ENCODE peak calls at places on chromosome 4, in ten cellular contexts. C is cardiac muscle cell, I is BE2C, B is natural killer cell, J is WTC11, T is HFF-Myc, Q is left ventricle myocardium inferior, N is fibroblast of mammary gland, G is tibial nerve, U is lung. R is an unnamed sample.

GRCh38 chr4:52788806-52789205 is 37.6 kb upstream of the ERVMER34-1 start:
- DNase-seq in C (no peak), I (no peak), B (no peak), J (no peak), T (no peak), Q (no peak), N (no peak), G (no peak), U (no peak), R (no peak)

GRCh38 chr4:1293981-1294380 is 4.3 kb downstream of the MAEA start:
- DNase-seq in C (no peak), I (no peak), B (no peak), J (no peak), T (no peak), Q (no peak), N (no peak), G (no peak), U (no peak), R (no peak)

GRCh38 chr4:54539500-54540029 is 118.2 kb upstream of the KIT start:
- DNase-seq in C (peak), I (peak), B (no peak), J (peak), T (no peak), Q (peak), N (peak), G (peak), U (peak), R (no peak)

GRCh38 chr4:149605601-149606378 is 209.9 kb downstream of the IQCM start:
- DNase-seq in C (no peak), I (no peak), B (no peak), J (peak), T (peak), Q (no peak), N (peak), G (no peak), U (no peak), R (no peak)

GRCh38 chr4:78584863-78585576 is 33.5 kb downstream of the ANXA3 start:
- DNase-seq in C (no peak), I (no peak), B (no peak), J (no peak), T (no peak), Q (no peak), N (peak), G (no peak), U (no peak), R (no peak)

GRCh38 chr4:74504212-74504611 is 59.3 kb downstream of the AREG start:
- DNase-seq in C (no peak), I (no peak), B (no peak), J (no peak), T (no peak), Q (no peak), N (peak), G (no peak), U (no peak), R (no peak)

GRCh38 chr4:125315571-125316390 is 1.0 kb downstream of the FAT4 start:
- DNase-seq in C (peak), I (peak), B (peak), J (peak), T (no peak), Q (peak), N (peak), G (no peak), U (peak), R (no peak)

GRCh38 chr4:17155486-17155885 is 257.0 kb upstream of the LDB2 start:
- DNase-seq in C (no peak), I (no peak), B (no peak), J (no peak), T (no peak), Q (no peak), N (peak), G (no peak), U (no peak), R (no peak)

GRCh38 chr4:158209825-158210807 is at the start of gene TMEM144:
- DNase-seq in C (peak), I (peak), B (peak), J (peak), T (peak), Q (peak), N (peak), G (peak), U (peak), R (peak)

GRCh38 chr4:149158852-149159251 is 656.8 kb downstream of the IQCM start:
- DNase-seq in C (no peak), I (no peak), B (no peak), J (no peak), T (no peak), Q (no peak), N (no peak), G (no peak), U (no peak), R (no peak)

GRCh38 chr4:25770844-25771243 is 91.9 kb downstream of the SEL1L3 start:
- DNase-seq in C (peak), I (no peak), B (no peak), J (no peak), T (no peak), Q (no peak), N (no peak), G (no peak), U (no peak), R (no peak)

GRCh38 chr4:75004755-75005668 is 72.1 kb downstream of the PARM1 start:
- DNase-seq in C (no peak), I (no peak), B (no peak), J (no peak), T (no peak), Q (peak), N (no peak), G (no peak), U (no peak), R (no peak)

GRCh38 chr4:24477919-24478318 is 106.4 kb downstream of the DHX15 start:
- DNase-seq in C (peak), I (no peak), B (no peak), J (no peak), T (peak), Q (peak), N (peak), G (no peak), U (no peak), R (no peak)

GRCh38 chr4:113579360-113579759 is 182.2 kb downstream of the CAMK2D start:
- DNase-seq in C (no peak), I (no peak), B (no peak), J (no peak), T (no peak), Q (no peak), N (no peak), G (no peak), U (no peak), R (no peak)

GRCh38 chr4:79857811-79858210 is 215.2 kb downstream of the ANTXR2 start:
- DNase-seq in C (no peak), I (no peak), B (no peak), J (no peak), T (no peak), Q (no peak), N (no peak), G (no peak), U (no peak), R (no peak)

GRCh38 chr4:109022941-109023340 is 260.1 kb upstream of the ETNPPL start:
- DNase-seq in C (no peak), I (no peak), B (no peak), J (no peak), T (no peak), Q (no peak), N (no peak), G (no peak), U (no peak), R (no peak)

GRCh38 chr4:38856046-38856445 is 571 bp downstream of the TLR6 start:
- DNase-seq in C (no peak), I (no peak), B (no peak), J (no peak), T (no peak), Q (no peak), N (no peak), G (no peak), U (no peak), R (no peak)

GRCh38 chr4:182238355-182238931 is 4.8 kb upstream of the TENM3 start:
- DNase-seq in C (no peak), I (no peak), B (no peak), J (no peak), T (no peak), Q (no peak), N (no peak), G (no peak), U (no peak), R (no peak)

GRCh38 chr4:173835863-173836262 is 305.8 kb upstream of the HAND2 start:
- DNase-seq in C (peak), I (peak), B (no peak), J (no peak), T (no peak), Q (peak), N (peak), G (no peak), U (no peak), R (no peak)

GRCh38 chr4:169136330-169136729 is 126.3 kb upstream of the CBR4 start:
- DNase-seq in C (no peak), I (no peak), B (no peak), J (no peak), T (no peak), Q (no peak), N (no peak), G (no peak), U (no peak), R (no peak)

GRCh38 chr4:53494851-53495250 is 96.4 kb downstream of the LNX1 start:
- DNase-seq in C (no peak), I (no peak), B (no peak), J (no peak), T (no peak), Q (no peak), N (no peak), G (no peak), U (no peak), R (no peak)

GRCh38 chr4:76011700-76012387 is 4.5 kb upstream of the CXCL9 start:
- DNase-seq in C (no peak), I (no peak), B (no peak), J (peak), T (peak), Q (no peak), N (peak), G (no peak), U (no peak), R (peak)

GRCh38 chr4:180057198-180057821 is 2185.9 kb upstream of the TENM3 start:
- DNase-seq in C (peak), I (no peak), B (no peak), J (peak), T (no peak), Q (no peak), N (no peak), G (no peak), U (no peak), R (no peak)

GRCh38 chr4:113837397-113837796 is 75.9 kb upstream of the CAMK2D start:
- DNase-seq in C (no peak), I (no peak), B (no peak), J (no peak), T (peak), Q (no peak), N (peak), G (no peak), U (no peak), R (peak)

GRCh38 chr4:56874166-56874565 is 33.5 kb upstream of the REST start:
- DNase-seq in C (peak), I (no peak), B (no peak), J (no peak), T (no peak), Q (no peak), N (no peak), G (no peak), U (no peak), R (no peak)

GRCh38 chr4:122742933-122743829 is 10.7 kb downstream of the BBS12 start:
- DNase-seq in C (no peak), I (peak), B (no peak), J (no peak), T (no peak), Q (no peak), N (no peak), G (no peak), U (no peak), R (no peak)

GRCh38 chr4:54683616-54684346 is 26.0 kb downstream of the KIT start:
- DNase-seq in C (peak), I (peak), B (peak), J (peak), T (no peak), Q (no peak), N (peak), G (no peak), U (no peak), R (no peak)

GRCh38 chr4:2417196-2417764 is 1.2 kb downstream of the ZFYVE28 start:
- DNase-seq in C (peak), I (no peak), B (no peak), J (no peak), T (no peak), Q (no peak), N (no peak), G (no peak), U (no peak), R (no peak)

GRCh38 chr4:88958080-88958479 is 98.9 kb downstream of the FAM13A start:
- DNase-seq in C (no peak), I (no peak), B (no peak), J (no peak), T (no peak), Q (no peak), N (no peak), G (no peak), U (no peak), R (no peak)

GRCh38 chr4:151052785-151053184 is 37.7 kb upstream of the LRBA start:
- DNase-seq in C (no peak), I (no peak), B (no peak), J (no peak), T (no peak), Q (no peak), N (no peak), G (no peak), U (no peak), R (no peak)

GRCh38 chr4:128371004-128371777 is 83.6 kb upstream of the PGRMC2 start:
- DNase-seq in C (no peak), I (no peak), B (no peak), J (no peak), T (no peak), Q (no peak), N (peak), G (no peak), U (no peak), R (no peak)

GRCh38 chr4:39068907-39069306 is 6.9 kb downstream of the KLHL5 start:
- DNase-seq in C (no peak), I (no peak), B (no peak), J (no peak), T (no peak), Q (no peak), N (no peak), G (no peak), U (no peak), R (no peak)

GRCh38 chr4:142549726-142550463 is 296.2 kb downstream of the INPP4B start:
- DNase-seq in C (peak), I (no peak), B (no peak), J (no peak), T (no peak), Q (no peak), N (peak), G (no peak), U (no peak), R (no peak)

GRCh38 chr4:83582289-83582756 is 46.4 kb downstream of the GPAT3 start:
- DNase-seq in C (no peak), I (peak), B (no peak), J (no peak), T (no peak), Q (no peak), N (peak), G (no peak), U (peak), R (no peak)
- TF ChIP-seq CTCF in C (no peak), I (peak), B (no peak), J (no peak), T (no peak), Q (peak), N (no peak), G (no peak), U (no peak), R (no peak)

GRCh38 chr4:186191266-186192067 is at the start of gene CYP4V2:
- DNase-seq in C (peak), I (peak), B (peak), J (peak), T (no peak), Q (peak), N (peak), G (peak), U (peak), R (peak)
- TF ChIP-seq CTCF in C (peak), I (no peak), B (peak), J (no peak), T (no peak), Q (peak), N (no peak), G (peak), U (no peak), R (no peak)

GRCh38 chr4:172601195-172601594 is 567.4 kb upstream of the GALNT7 start:
- DNase-seq in C (no peak), I (no peak), B (no peak), J (no peak), T (no peak), Q (no peak), N (no peak), G (no peak), U (no peak), R (no peak)

GRCh38 chr4:172599554-172599953 is 569.1 kb upstream of the GALNT7 start:
- DNase-seq in C (no peak), I (no peak), B (no peak), J (no peak), T (no peak), Q (no peak), N (no peak), G (no peak), U (no peak), R (no peak)

GRCh38 chr4:172596206-172596605 is 572.4 kb upstream of the GALNT7 start:
- DNase-seq in C (no peak), I (no peak), B (no peak), J (peak), T (no peak), Q (no peak), N (no peak), G (no peak), U (no peak), R (no peak)
- TF ChIP-seq CTCF in C (no peak), I (no peak), B (no peak), J (no peak), T (no peak), Q (no peak), N (no peak), G (no peak), U (no peak), R (no peak)

GRCh38 chr4:81751531-81752291 is 280.0 kb upstream of the RASGEF1B start:
- DNase-seq in C (no peak), I (no peak), B (no peak), J (no peak), T (no peak), Q (no peak), N (no peak), G (no peak), U (no peak), R (no peak)
- TF ChIP-seq CTCF in C (no peak), I (no peak), B (no peak), J (no peak), T (no peak), Q (no peak), N (no peak), G (no peak), U (no peak), R (no peak)

GRCh38 chr4:139975830-139976272 is 178.1 kb downstream of the MAML3 start:
- DNase-seq in C (no peak), I (no peak), B (no peak), J (no peak), T (no peak), Q (no peak), N (peak), G (no peak), U (peak), R (no peak)

GRCh38 chr4:139969635-139970266 is 184.2 kb downstream of the MAML3 start:
- DNase-seq in C (no peak), I (no peak), B (no peak), J (no peak), T (no peak), Q (no peak), N (no peak), G (no peak), U (no peak), R (no peak)

GRCh38 chr4:139972305-139972704 is 181.7 kb downstream of the MAML3 start:
- DNase-seq in C (no peak), I (no peak), B (no peak), J (no peak), T (no peak), Q (no peak), N (peak), G (no peak), U (no peak), R (no peak)

GRCh38 chr4:139973611-139974010 is 180.4 kb downstream of the MAML3 start:
- DNase-seq in C (no peak), I (no peak), B (no peak), J (no peak), T (no peak), Q (no peak), N (no peak), G (no peak), U (no peak), R (no peak)

DNA sequence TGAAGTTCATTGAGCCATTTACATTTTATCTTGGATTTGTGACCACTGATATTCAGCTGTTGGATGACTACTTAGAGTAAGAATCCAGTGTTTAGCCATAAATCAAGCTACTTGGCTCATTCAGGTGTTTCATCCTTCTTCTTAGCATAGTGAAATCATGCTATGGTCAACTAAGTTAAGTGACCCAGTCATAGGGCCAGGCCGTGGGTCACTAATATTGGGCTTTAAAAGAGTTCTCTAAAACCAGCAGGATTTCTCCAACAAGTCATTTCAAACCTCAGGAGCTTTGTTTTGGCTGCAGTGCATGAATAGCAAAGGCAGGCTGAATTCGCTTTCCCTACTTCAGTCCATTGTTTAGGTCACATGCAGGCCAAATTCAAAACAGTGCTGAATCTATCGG is 181.0 kb downstream of the MAML3 start:
- DNase-seq in C (no peak), I (no peak), B (no peak), J (no peak), T (no peak), Q (no peak), N (peak), G (no peak), U (no peak), R (peak)
- TF ChIP-seq CTCF in C (no peak), I (no peak), B (no peak), J (no peak), T (no peak), Q (no peak), N (no peak), G (no peak), U (no peak), R (no peak)